ENCODE peak calls at places on chromosome 13, in seven cellular contexts. One of them, this sample, is unnamed.

GRCh38 chr13:112700291-112701060 is 10.6 kb downstream of the ATP11A start:
- DNase-seq in endothelial cell: no peak
- DNase-seq in activated T-cell treated with anti-CD3 and anti-CD28 coated beads for 1 hour: no peak
- DNase-seq in NCI-H1417: no peak
- DNase-seq in NCI-H2029 treated with DMSO at 0.1 percent for 48 hours: no peak
- DNase-seq in fibroblast of lung: no peak
- DNase-seq in NCI-H510A: no peak
- DNase-seq in this sample: no peak

GRCh38 chr13:99367663-99368448 is 60.7 kb upstream of the GPR183 start:
- DNase-seq in endothelial cell: no peak
- DNase-seq in fibroblast of lung: no peak
- DNase-seq in NCI-H2029 treated with DMSO at 0.1 percent for 48 hours: no peak
- DNase-seq in NCI-H1417: no peak
- DNase-seq in NCI-H510A: no peak
- DNase-seq in activated T-cell treated with anti-CD3 and anti-CD28 coated beads for 1 hour: no peak
- DNase-seq in this sample: no peak

GRCh38 chr13:44273991-44274810 is 99.4 kb upstream of the SERP2 start:
- DNase-seq in NCI-H510A: no peak
- DNase-seq in NCI-H2029 treated with DMSO at 0.1 percent for 48 hours: peak; percentile 51
- DNase-seq in NCI-H1417: no peak
- DNase-seq in endothelial cell: no peak
- DNase-seq in activated T-cell treated with anti-CD3 and anti-CD28 coated beads for 1 hour: peak; percentile 5
- DNase-seq in fibroblast of lung: peak; percentile 94
- DNase-seq in this sample: no peak

GRCh38 chr13:113818700-113819295 is 45.1 kb downstream of the GAS6 start:
- DNase-seq in activated T-cell treated with anti-CD3 and anti-CD28 coated beads for 1 hour: no peak
- DNase-seq in NCI-H1417: no peak
- DNase-seq in endothelial cell: no peak
- DNase-seq in fibroblast of lung: no peak
- DNase-seq in NCI-H510A: no peak
- DNase-seq in NCI-H2029 treated with DMSO at 0.1 percent for 48 hours: no peak
- DNase-seq in this sample: no peak

GRCh38 chr13:52405767-52406494 is at the start of gene THSD1:
- DNase-seq in NCI-H1417: peak; percentile 25
- DNase-seq in NCI-H510A: peak; percentile 36
- DNase-seq in activated T-cell treated with anti-CD3 and anti-CD28 coated beads for 1 hour: no peak
- DNase-seq in fibroblast of lung: peak; percentile 49
- DNase-seq in NCI-H2029 treated with DMSO at 0.1 percent for 48 hours: no peak
- DNase-seq in endothelial cell: peak; percentile 86
- DNase-seq in this sample: no peak

GRCh38 chr13:44972956-44973581 is 16.2 kb downstream of the NUFIP1 start:
- DNase-seq in NCI-H1417: peak; percentile 16
- DNase-seq in fibroblast of lung: peak; percentile 54
- DNase-seq in NCI-H2029 treated with DMSO at 0.1 percent for 48 hours: no peak
- DNase-seq in activated T-cell treated with anti-CD3 and anti-CD28 coated beads for 1 hour: no peak
- DNase-seq in NCI-H510A: no peak
- DNase-seq in endothelial cell: no peak
- DNase-seq in this sample: no peak

GRCh38 chr13:50123862-50124535 is 108.8 kb downstream of the KCNRG start:
- DNase-seq in activated T-cell treated with anti-CD3 and anti-CD28 coated beads for 1 hour: peak; percentile 56
- DNase-seq in NCI-H510A: peak; percentile 77
- DNase-seq in NCI-H2029 treated with DMSO at 0.1 percent for 48 hours: peak; percentile 43
- DNase-seq in endothelial cell: peak; percentile 72
- DNase-seq in fibroblast of lung: peak; percentile 78
- DNase-seq in NCI-H1417: peak; percentile 74
- DNase-seq in this sample: peak; percentile 87

GRCh38 chr13:43087960-43088580 is 64.7 kb downstream of the DNAJC15 start:
- DNase-seq in NCI-H1417: no peak
- DNase-seq in NCI-H2029 treated with DMSO at 0.1 percent for 48 hours: no peak
- DNase-seq in endothelial cell: no peak
- DNase-seq in fibroblast of lung: peak; percentile 66
- DNase-seq in NCI-H510A: no peak
- DNase-seq in activated T-cell treated with anti-CD3 and anti-CD28 coated beads for 1 hour: no peak
- DNase-seq in this sample: no peak

GRCh38 chr13:23561261-23561660 is 9.0 kb upstream of the TNFRSF19 start:
- DNase-seq in NCI-H1417: no peak
- DNase-seq in activated T-cell treated with anti-CD3 and anti-CD28 coated beads for 1 hour: no peak
- DNase-seq in NCI-H2029 treated with DMSO at 0.1 percent for 48 hours: no peak
- DNase-seq in endothelial cell: no peak
- DNase-seq in NCI-H510A: no peak
- DNase-seq in fibroblast of lung: no peak
- DNase-seq in this sample: no peak

GRCh38 chr13:20006206-20006605 is 47.7 kb downstream of the ZMYM2 start:
- DNase-seq in NCI-H1417: no peak
- DNase-seq in NCI-H510A: no peak
- DNase-seq in endothelial cell: no peak
- DNase-seq in NCI-H2029 treated with DMSO at 0.1 percent for 48 hours: no peak
- DNase-seq in activated T-cell treated with anti-CD3 and anti-CD28 coated beads for 1 hour: no peak
- DNase-seq in fibroblast of lung: peak; percentile 89
- DNase-seq in this sample: no peak

GRCh38 chr13:32537580-32538233 is 888 bp downstream of the N4BP2L2 start:
- DNase-seq in NCI-H510A: no peak
- DNase-seq in NCI-H1417: peak; percentile 3
- DNase-seq in endothelial cell: peak; percentile 9
- DNase-seq in NCI-H2029 treated with DMSO at 0.1 percent for 48 hours: no peak
- DNase-seq in activated T-cell treated with anti-CD3 and anti-CD28 coated beads for 1 hour: peak; percentile 19
- DNase-seq in fibroblast of lung: peak; percentile 16
- DNase-seq in this sample: no peak

GRCh38 chr13:46992383-46992952 is 95.6 kb upstream of the HTR2A start:
- DNase-seq in NCI-H2029 treated with DMSO at 0.1 percent for 48 hours: no peak
- DNase-seq in NCI-H1417: no peak
- DNase-seq in NCI-H510A: no peak
- DNase-seq in endothelial cell: peak; percentile 13
- DNase-seq in fibroblast of lung: no peak
- DNase-seq in activated T-cell treated with anti-CD3 and anti-CD28 coated beads for 1 hour: no peak
- DNase-seq in this sample: no peak

GRCh38 chr13:40617801-40618356 is 48.6 kb downstream of the FOXO1 start:
- DNase-seq in NCI-H510A: no peak
- DNase-seq in NCI-H1417: no peak
- DNase-seq in fibroblast of lung: no peak
- DNase-seq in endothelial cell: no peak
- DNase-seq in NCI-H2029 treated with DMSO at 0.1 percent for 48 hours: no peak
- DNase-seq in activated T-cell treated with anti-CD3 and anti-CD28 coated beads for 1 hour: no peak
- DNase-seq in this sample: no peak

GRCh38 chr13:109154546-109154945 is 525.1 kb downstream of the MYO16 start:
- DNase-seq in endothelial cell: no peak
- DNase-seq in NCI-H2029 treated with DMSO at 0.1 percent for 48 hours: no peak
- DNase-seq in NCI-H510A: no peak
- DNase-seq in activated T-cell treated with anti-CD3 and anti-CD28 coated beads for 1 hour: no peak
- DNase-seq in fibroblast of lung: peak; percentile 58
- DNase-seq in NCI-H1417: no peak
- DNase-seq in this sample: no peak

GRCh38 chr13:24271611-24272451 is 37.5 kb upstream of the C1QTNF9 start:
- DNase-seq in activated T-cell treated with anti-CD3 and anti-CD28 coated beads for 1 hour: peak; percentile 43
- DNase-seq in NCI-H1417: no peak
- DNase-seq in NCI-H2029 treated with DMSO at 0.1 percent for 48 hours: no peak
- DNase-seq in fibroblast of lung: peak; percentile 84
- DNase-seq in NCI-H510A: no peak
- DNase-seq in endothelial cell: no peak
- DNase-seq in this sample: no peak

GRCh38 chr13:111944171-111944583 is 122.8 kb upstream of the SOX1 start:
- DNase-seq in NCI-H510A: no peak
- DNase-seq in NCI-H1417: no peak
- DNase-seq in fibroblast of lung: no peak
- DNase-seq in activated T-cell treated with anti-CD3 and anti-CD28 coated beads for 1 hour: no peak
- DNase-seq in endothelial cell: no peak
- DNase-seq in NCI-H2029 treated with DMSO at 0.1 percent for 48 hours: no peak
- DNase-seq in this sample: no peak

GRCh38 chr13:80224468-80224867 is 116.5 kb downstream of the SPRY2 start:
- DNase-seq in endothelial cell: no peak
- DNase-seq in NCI-H2029 treated with DMSO at 0.1 percent for 48 hours: no peak
- DNase-seq in fibroblast of lung: no peak
- DNase-seq in NCI-H1417: no peak
- DNase-seq in activated T-cell treated with anti-CD3 and anti-CD28 coated beads for 1 hour: no peak
- DNase-seq in NCI-H510A: no peak
- DNase-seq in this sample: no peak

GRCh38 chr13:43057653-43058317 is 34.4 kb downstream of the DNAJC15 start:
- DNase-seq in NCI-H2029 treated with DMSO at 0.1 percent for 48 hours: no peak
- DNase-seq in NCI-H510A: peak; percentile 0
- DNase-seq in fibroblast of lung: peak; percentile 20
- DNase-seq in NCI-H1417: peak; percentile 78
- DNase-seq in activated T-cell treated with anti-CD3 and anti-CD28 coated beads for 1 hour: no peak
- DNase-seq in endothelial cell: peak; percentile 24
- DNase-seq in this sample: no peak

GRCh38 chr13:106296723-106297122 is 238.7 kb downstream of the EFNB2 start:
- DNase-seq in NCI-H510A: no peak
- DNase-seq in NCI-H1417: no peak
- DNase-seq in NCI-H2029 treated with DMSO at 0.1 percent for 48 hours: no peak
- DNase-seq in fibroblast of lung: peak; percentile 6
- DNase-seq in endothelial cell: no peak
- DNase-seq in activated T-cell treated with anti-CD3 and anti-CD28 coated beads for 1 hour: no peak
- DNase-seq in this sample: no peak

GRCh38 chr13:72953391-72953960 is 105.3 kb upstream of the KLF5 start:
- DNase-seq in endothelial cell: no peak
- DNase-seq in activated T-cell treated with anti-CD3 and anti-CD28 coated beads for 1 hour: no peak
- DNase-seq in fibroblast of lung: no peak
- DNase-seq in NCI-H2029 treated with DMSO at 0.1 percent for 48 hours: peak; percentile 10
- DNase-seq in NCI-H1417: no peak
- DNase-seq in NCI-H510A: peak; percentile 27
- DNase-seq in this sample: no peak

GRCh38 chr13:101942038-101942437 is 459.8 kb downstream of the FGF14 start:
- DNase-seq in endothelial cell: peak; percentile 54
- DNase-seq in activated T-cell treated with anti-CD3 and anti-CD28 coated beads for 1 hour: no peak
- DNase-seq in NCI-H510A: peak; percentile 10
- DNase-seq in NCI-H2029 treated with DMSO at 0.1 percent for 48 hours: no peak
- DNase-seq in NCI-H1417: peak; percentile 95
- DNase-seq in fibroblast of lung: peak; percentile 59
- DNase-seq in this sample: no peak

GRCh38 chr13:43291289-43292055 is 268.1 kb downstream of the DNAJC15 start:
- DNase-seq in NCI-H1417: no peak
- DNase-seq in fibroblast of lung: no peak
- DNase-seq in NCI-H2029 treated with DMSO at 0.1 percent for 48 hours: no peak
- DNase-seq in endothelial cell: no peak
- DNase-seq in NCI-H510A: no peak
- DNase-seq in activated T-cell treated with anti-CD3 and anti-CD28 coated beads for 1 hour: no peak
- DNase-seq in this sample: no peak

GRCh38 chr13:51637852-51638496 is 53.7 kb downstream of the WDFY2 start:
- DNase-seq in NCI-H1417: no peak
- DNase-seq in NCI-H510A: no peak
- DNase-seq in NCI-H2029 treated with DMSO at 0.1 percent for 48 hours: no peak
- DNase-seq in endothelial cell: no peak
- DNase-seq in fibroblast of lung: no peak
- DNase-seq in activated T-cell treated with anti-CD3 and anti-CD28 coated beads for 1 hour: no peak
- DNase-seq in this sample: no peak

GRCh38 chr13:21025539-21025938 is 35.8 kb downstream of the LATS2 start:
- DNase-seq in activated T-cell treated with anti-CD3 and anti-CD28 coated beads for 1 hour: no peak
- DNase-seq in endothelial cell: no peak
- DNase-seq in NCI-H2029 treated with DMSO at 0.1 percent for 48 hours: no peak
- DNase-seq in NCI-H510A: no peak
- DNase-seq in NCI-H1417: no peak
- DNase-seq in fibroblast of lung: no peak
- DNase-seq in this sample: no peak